ENCODE peak calls at places on chromosomes 12 and 14, in six cellular contexts. U, J, I, E, B and K are unnamed samples.

GRCh38 chr14:105067140-105067968 is 2.1 kb upstream of the GPR132 start:
- DNase-seq in J (no peak), I (no peak), U (no peak), B (no peak), E (peak), K (peak)

GRCh38 chr12:91422107-91422506 is 239.5 kb upstream of the DCN start:
- DNase-seq in E (no peak), U (no peak), J (no peak), I (no peak), B (no peak), K (no peak)

GRCh38 chr12:62772556-62772955 is 162.4 kb downstream of the PPM1H start:
- DNase-seq in J (no peak), B (no peak), U (no peak), E (no peak), I (no peak), K (peak)

GRCh38 chr14:93316716-93317115 is 16.1 kb downstream of the BTBD7 start:
- DNase-seq in U (no peak), J (no peak), I (no peak), E (no peak), B (no peak), K (peak)

GRCh38 chr12:45309826-45310626 is 94.1 kb downstream of the ANO6 start:
- DNase-seq in B (no peak), U (no peak), E (no peak), I (no peak), J (no peak), K (no peak)

GRCh38 chr12:1803736-1804135 is 16.6 kb upstream of the LRTM2 start:
- DNase-seq in E (no peak), I (no peak), J (no peak), B (no peak), U (no peak), K (no peak)

GRCh38 chr14:89123215-89123614 is 293.8 kb downstream of the FOXN3 start:
- DNase-seq in I (no peak), U (no peak), J (no peak), E (no peak), B (no peak), K (no peak)

GRCh38 chr14:67633451-67634154 is 13.9 kb downstream of the ARG2 start:
- DNase-seq in E (no peak), U (no peak), B (no peak), I (no peak), J (no peak), K (no peak)

GRCh38 chr12:74021937-74022336 is 515.7 kb upstream of the ATXN7L3B start:
- DNase-seq in E (peak), B (peak), J (no peak), I (no peak), U (peak), K (peak)

GRCh38 chr14:37406095-37406494 is 189.0 kb downstream of the FOXA1 start:
- DNase-seq in E (no peak), I (no peak), B (no peak), J (no peak), U (no peak), K (no peak)

GRCh38 chr14:65853407-65853955 is 441.0 kb downstream of the FUT8 start:
- DNase-seq in I (no peak), B (no peak), E (no peak), J (no peak), U (no peak), K (no peak)

GRCh38 chr12:121789233-121789781 is 4.2 kb downstream of the RHOF start:
- DNase-seq in U (no peak), J (no peak), E (peak), B (no peak), I (no peak), K (no peak)

GRCh38 chr12:3137268-3137761 is 60.1 kb downstream of the TSPAN9 start:
- DNase-seq in E (no peak), U (no peak), J (no peak), I (no peak), B (no peak), K (peak)

GRCh38 chr14:33848706-33849454 is 102.0 kb downstream of the EGLN3 start:
- DNase-seq in B (no peak), I (peak), U (peak), J (no peak), E (peak), K (peak)

GRCh38 chr12:94460594-94460959 is 910 bp upstream of the CEP83 start:
- DNase-seq in E (no peak), J (no peak), B (no peak), U (no peak), I (no peak), K (no peak)

GRCh38 chr14:55470025-55470424 is 29.6 kb upstream of the TBPL2 start:
- DNase-seq in B (no peak), J (no peak), I (no peak), E (no peak), U (no peak), K (no peak)

GRCh38 chr14:60002819-60003492 is 83.0 kb downstream of the LRRC9 start:
- DNase-seq in B (no peak), J (no peak), E (no peak), I (no peak), U (no peak), K (no peak)

GRCh38 chr12:42299392-42300308 is 26.2 kb downstream of the ZCRB1 start:
- DNase-seq in U (no peak), B (peak), I (no peak), J (no peak), E (peak), K (peak)

GRCh38 chr12:131091976-131092691 is 138.4 kb downstream of the ADGRD1 start:
- DNase-seq in J (no peak), U (no peak), B (no peak), E (no peak), I (no peak), K (no peak)

GRCh38 chr14:67734675-67735074 is 33.0 kb downstream of the RDH12 start:
- DNase-seq in U (no peak), E (no peak), B (no peak), J (no peak), I (no peak), K (peak)

GRCh38 chr12:53300187-53300586 is 692 bp downstream of the MYG1 start:
- DNase-seq in B (no peak), J (no peak), E (no peak), I (no peak), U (no peak), K (peak)

GRCh38 chr12:15209782-15210181 is 11.4 kb downstream of the RERG start:
- DNase-seq in B (no peak), J (no peak), E (no peak), I (no peak), U (no peak), K (peak)

GRCh38 chr12:499837-500458 is 40.2 kb downstream of the B4GALNT3 start:
- DNase-seq in B (no peak), E (no peak), J (no peak), I (no peak), U (no peak), K (no peak)

GRCh38 chr12:57985685-57986084 is 44.3 kb downstream of the ATP23 start:
- DNase-seq in E (no peak), B (no peak), I (no peak), J (no peak), U (no peak), K (no peak)

GRCh38 chr12:70994217-70994788 is 73.8 kb upstream of the PTPRR start:
- DNase-seq in B (no peak), J (no peak), E (no peak), U (no peak), I (no peak), K (no peak)

GRCh38 chr12:55875704-55876103 is 33.0 kb upstream of the MMP19 start:
- DNase-seq in I (no peak), U (no peak), J (no peak), E (no peak), B (no peak), K (no peak)

GRCh38 chr12:58346032-58346632 is 404.8 kb downstream of the ATP23 start:
- DNase-seq in E (no peak), U (no peak), I (peak), J (no peak), B (peak), K (peak)

GRCh38 chr12:21607701-21608100 is 3.1 kb upstream of the GYS2 start:
- DNase-seq in U (no peak), B (no peak), E (no peak), I (no peak), J (no peak), K (no peak)

GRCh38 chr14:35993512-35993960 is 167.4 kb downstream of the BRMS1L start:
- DNase-seq in B (no peak), I (no peak), J (no peak), U (no peak), E (no peak), K (no peak)

GRCh38 chr12:31491819-31492598 is 98.9 kb downstream of the DENND5B start:
- DNase-seq in J (no peak), B (no peak), U (no peak), I (peak), E (no peak), K (peak)

GRCh38 chr14:71452535-71452934 is 479.7 kb upstream of the RGS6 start:
- DNase-seq in I (no peak), B (no peak), E (no peak), J (no peak), U (no peak), K (no peak)

GRCh38 chr12:69569236-69569635 is 16.0 kb upstream of the CCT2 start:
- DNase-seq in E (no peak), B (no peak), I (no peak), J (no peak), U (no peak), K (peak)

GRCh38 chr14:103696466-103697071 is 18.7 kb downstream of the XRCC3 start:
- DNase-seq in J (no peak), U (no peak), I (no peak), B (no peak), E (no peak), K (no peak)

GRCh38 chr12:42692749-42693148 is 103.2 kb upstream of the PRICKLE1 start:
- DNase-seq in I (no peak), B (no peak), J (no peak), U (no peak), E (no peak), K (no peak)

GRCh38 chr12:74539765-74540526 is 2.3 kb downstream of the ATXN7L3B start:
- DNase-seq in B (no peak), U (no peak), I (no peak), J (no peak), E (no peak), K (no peak)

GRCh38 chr14:35400707-35401421 is 3.7 kb downstream of the NFKBIA start:
- DNase-seq in B (no peak), U (no peak), J (no peak), E (peak), I (no peak), K (no peak)

GRCh38 chr12:20557076-20557475 is 138.1 kb upstream of the SLCO1C1 start:
- DNase-seq in U (no peak), E (no peak), J (no peak), I (no peak), B (no peak), K (no peak)

GRCh38 chr14:77790566-77791224 is 9.2 kb upstream of the ADCK1 start:
- DNase-seq in U (no peak), B (no peak), E (no peak), J (no peak), I (no peak), K (no peak)